ENCODE peak calls at places on chromosomes 5 and 9, in seven cellular contexts. H is CD4-positive, CD25-positive, alpha-beta regulatory T cell; G is aorta; E is A549; N is CD8-positive, alpha-beta memory T cell; L is H9; B is heart right ventricle. X is an unnamed sample. For H3K4me1, the result is how much of the 10 kb centered on the place peaks cover.

GRCh38 chr9:4506490-4506889 is 16.2 kb downstream of the SLC1A1 start:
- DNase-seq in H (no peak), B (no peak), G (no peak), L (no peak), N (no peak), E (no peak), X (no peak)

GRCh38 chr9:97954550-97954989 is 16.6 kb upstream of the HEMGN start:
- DNase-seq in N (peak), B (no peak), E (peak), L (peak), G (no peak), H (peak), X (no peak)

GRCh38 chr5:154403776-154404387 is 41.9 kb upstream of the SAP30L start:
- DNase-seq in G (no peak), N (no peak), L (no peak), H (no peak), E (no peak), B (no peak), X (no peak)

GRCh38 chr5:160496334-160496733 is 74.7 kb downstream of the PTTG1 start:
- DNase-seq in G (no peak), L (no peak), B (no peak), E (no peak), N (no peak), H (no peak), X (no peak)

GRCh38 chr5:170630711-170631141 is 126.9 kb downstream of the KCNIP1 start:
- DNase-seq in E (no peak), L (no peak), B (no peak), H (no peak), N (no peak), G (no peak), X (no peak)

GRCh38 chr5:179534431-179534830 is 15.9 kb upstream of the RUFY1 start:
- DNase-seq in B (no peak), E (no peak), H (peak), G (no peak), L (no peak), N (no peak), X (no peak)

GRCh38 chr9:123003467-123003866 is 30.0 kb upstream of the GPR21 start:
- DNase-seq in N (no peak), H (no peak), B (no peak), G (no peak), E (no peak), L (no peak), X (no peak)

GRCh38 chr5:74028406-74028805 is 402.4 kb downstream of the ARHGEF28 start:
- DNase-seq in H (no peak), G (no peak), B (no peak), E (no peak), L (no peak), N (no peak), X (no peak)

GRCh38 chr5:108642170-108642906 is 105.4 kb upstream of the FER start:
- DNase-seq in E (peak), N (peak), H (peak), B (no peak), L (peak), G (peak), X (peak)

GRCh38 chr9:121474225-121474947 is 25.3 kb downstream of the GGTA1 start:
- DNase-seq in L (no peak), E (no peak), B (no peak), G (no peak), H (no peak), N (no peak), X (no peak)

GRCh38 chr9:81653240-81653639 is 36.1 kb downstream of the TLE1 start:
- DNase-seq in E (no peak), L (no peak), N (no peak), H (no peak), B (no peak), G (no peak), X (no peak)

GRCh38 chr5:39443911-39444310 is 19.1 kb upstream of the DAB2 start:
- DNase-seq in B (no peak), E (no peak), H (no peak), G (no peak), L (no peak), N (no peak), X (no peak)

GRCh38 chr9:127698985-127699670 is 7.7 kb upstream of the CFAP157 start:
- DNase-seq in L (peak), E (peak), B (peak), H (peak), G (peak), N (peak), X (peak)

GRCh38 chr5:117667105-117667504 is 1092.5 kb upstream of the SEMA6A start:
- DNase-seq in H (no peak), B (no peak), E (no peak), L (peak), G (no peak), N (no peak), X (no peak)

GRCh38 chr9:108469654-108470053 is 386.1 kb downstream of the ACTL7B start:
- DNase-seq in N (no peak), L (no peak), H (no peak), E (no peak), B (no peak), G (peak), X (no peak)

GRCh38 chr9:135230817-135231520 is 143.5 kb downstream of the OLFM1 start:
- DNase-seq in E (no peak), L (peak), H (no peak), B (no peak), G (peak), N (no peak), X (no peak)

GRCh38 chr9:27542519-27542918 is 12.9 kb upstream of the MOB3B start:
- DNase-seq in B (no peak), N (no peak), G (no peak), L (no peak), E (no peak), H (no peak), X (no peak)

GRCh38 chr9:125426926-125427325 is 165.3 kb downstream of the GAPVD1 start:
- DNase-seq in B (no peak), N (no peak), L (no peak), G (no peak), H (no peak), E (no peak), X (no peak)

DNA sequence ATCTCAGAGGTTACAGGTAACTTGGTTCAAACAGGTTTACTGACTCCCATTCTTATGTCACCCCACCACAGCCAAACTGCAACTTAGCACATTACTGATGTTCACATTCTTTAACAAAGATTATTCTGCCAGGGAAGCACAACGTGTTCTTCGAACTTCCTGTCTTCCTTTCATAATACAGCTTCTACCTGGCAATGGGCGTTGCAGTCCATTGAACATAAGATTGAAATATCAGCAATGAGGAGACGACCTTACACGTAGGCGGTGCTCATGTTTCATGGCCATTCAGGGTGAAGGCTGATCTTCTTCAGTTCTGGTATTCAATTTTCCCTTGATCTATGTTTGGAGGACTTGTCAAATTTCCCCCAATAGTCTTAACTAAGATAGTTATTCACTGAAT is 104.5 kb downstream of the ADAMTS16 start:
- DNase-seq in H (no peak), N (no peak), L (no peak), B (no peak), G (no peak), E (no peak), X (no peak)
- H3K4me1 ChIP-seq in H (under half), N (under half), L (under half), B (under half), G (under half), E (under half), X (under half)

GRCh38 chr5:78560456-78560855 is 88.1 kb downstream of the LHFPL2 start:
- DNase-seq in B (no peak), N (no peak), G (no peak), L (peak), H (no peak), E (no peak), X (no peak)
- H3K4me1 ChIP-seq in B (under half), N (under half), G (under half), L (under half), H (under half), E (under half), X (under half)

GRCh38 chr9:15246243-15246642 is 60.8 kb downstream of the TTC39B start:
- DNase-seq in N (no peak), B (no peak), L (no peak), E (no peak), G (no peak), H (no peak), X (no peak)
- H3K4me1 ChIP-seq in N (under half), B (under half), L (under half), E (under half), G (under half), H (under half), X (under half)

DNA sequence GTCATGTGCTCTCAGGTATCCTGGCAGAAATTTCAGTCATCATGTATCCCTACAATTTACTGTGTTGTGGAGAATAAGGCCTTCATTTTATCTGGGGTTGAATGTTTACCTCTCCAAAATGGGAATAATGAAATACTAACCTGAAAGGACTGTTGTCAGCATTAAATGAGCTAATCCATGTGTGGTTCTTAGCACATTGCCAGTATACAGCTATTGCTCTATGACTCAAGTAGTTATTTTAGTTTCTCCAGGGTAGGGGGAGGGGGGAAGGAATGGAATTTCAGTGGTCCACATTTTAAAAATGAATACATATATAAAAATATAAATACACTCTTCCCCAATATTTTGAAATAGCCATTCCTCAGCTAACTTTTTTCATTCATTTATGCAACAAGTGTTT is 3.5 kb downstream of the PAM start:
- DNase-seq in N (no peak), E (no peak), L (no peak), H (no peak), B (no peak), G (no peak), X (no peak)
- H3K4me1 ChIP-seq in N (under half), E (under half), L (under half), H (half or more), B (half or more), G (under half), X (half or more)

GRCh38 chr5:62077823-62078550 is 228.0 kb upstream of the KIF2A start:
- DNase-seq in B (no peak), G (no peak), L (no peak), N (no peak), E (no peak), H (no peak), X (no peak)

GRCh38 chr5:62083247-62083646 is 222.8 kb upstream of the KIF2A start:
- DNase-seq in G (no peak), E (no peak), L (no peak), B (no peak), H (no peak), N (no peak), X (no peak)

GRCh38 chr5:62082370-62082778 is 223.6 kb upstream of the KIF2A start:
- DNase-seq in B (no peak), E (no peak), N (no peak), H (no peak), G (no peak), L (no peak), X (no peak)

GRCh38 chr5:62077387-62077786 is 228.6 kb upstream of the KIF2A start:
- DNase-seq in L (no peak), B (no peak), H (no peak), E (no peak), G (no peak), N (no peak), X (no peak)
- H3K4me1 ChIP-seq in L (under half), B (under half), H (under half), E (under half), G (under half), N (under half), X (under half)

GRCh38 chr5:107576155-107576554 is 94.6 kb downstream of the EFNA5 start:
- DNase-seq in N (no peak), E (no peak), B (no peak), L (no peak), G (no peak), H (no peak), X (no peak)

GRCh38 chr5:107576736-107577440 is 93.8 kb downstream of the EFNA5 start:
- DNase-seq in E (no peak), N (no peak), L (no peak), B (no peak), G (no peak), H (no peak), X (no peak)

GRCh38 chr5:107580902-107581823 is 89.6 kb downstream of the EFNA5 start:
- DNase-seq in G (no peak), N (no peak), E (no peak), B (no peak), H (no peak), L (no peak), X (no peak)

GRCh38 chr5:107578051-107578635 is 92.6 kb downstream of the EFNA5 start:
- DNase-seq in E (no peak), N (no peak), B (no peak), H (no peak), L (no peak), G (no peak), X (no peak)

GRCh38 chr5:107577551-107577950 is 93.2 kb downstream of the EFNA5 start:
- DNase-seq in L (no peak), N (no peak), G (no peak), H (no peak), B (no peak), E (no peak), X (no peak)
- H3K4me1 ChIP-seq in L (under half), N (under half), G (under half), H (under half), B (under half), E (half or more), X (under half)